ENCODE peak calls at places on chromosomes 12 and 14, in six cellular contexts. V is Daoy, R is heart left ventricle, D is RPMI7951, S is T-cell, G is LoVo. J is an unnamed sample.
A peak's percentile ranks its signal among the peaks of the same experiment; 100 is the strongest.

GRCh38 chr14:84323450-84323849 is 1206.5 kb upstream of the FLRT2 start:
- DNase-seq in V (no peak), R (no peak), D (no peak), S (no peak), G (no peak), J (no peak)

GRCh38 chr12:45789025-45789424 is 59.5 kb downstream of the ARID2 start:
- DNase-seq in V (peak; percentile 5), R (no peak), D (peak; percentile 7), S (no peak), G (no peak), J (peak; percentile 29)

GRCh38 chr14:90521930-90522483 is 125.2 kb downstream of the CALM1 start:
- DNase-seq in V (no peak), R (peak; percentile 26), D (no peak), S (no peak), G (no peak), J (no peak)

GRCh38 chr12:68792952-68793351 is 15.0 kb upstream of the MDM2 start:
- DNase-seq in V (peak; percentile 56), R (no peak), D (peak; percentile 50), S (no peak), G (peak; percentile 38), J (peak; percentile 81)

GRCh38 chr14:68195126-68195525 is 375.5 kb downstream of the RAD51B start:
- DNase-seq in V (no peak), R (no peak), D (no peak), S (no peak), G (peak; percentile 54), J (no peak)

GRCh38 chr12:123829561-123829960 is 67.5 kb downstream of the DNAH10 start:
- DNase-seq in V (peak; percentile 20), R (no peak), D (no peak), S (no peak), G (no peak), J (no peak)

GRCh38 chr14:24837280-24838046 is 203.5 kb upstream of the GZMB start:
- DNase-seq in V (peak; percentile 42), R (no peak), D (peak; percentile 16), S (no peak), G (no peak), J (no peak)

GRCh38 chr12:123034865-123035264 is 54.4 kb downstream of the ARL6IP4 start:
- DNase-seq in V (peak; percentile 78), R (no peak), D (peak; percentile 49), S (no peak), G (no peak), J (peak; percentile 63)

GRCh38 chr12:105555556-105555973 is 225.1 kb downstream of the C12orf75 start:
- DNase-seq in V (peak; percentile 21), R (no peak), D (peak; percentile 46), S (no peak), G (peak; percentile 19), J (no peak)

GRCh38 chr12:97127061-97127460 is 220.0 kb downstream of the NEDD1 start:
- DNase-seq in V (no peak), R (no peak), D (no peak), S (no peak), G (no peak), J (no peak)

GRCh38 chr14:60311417-60311816 is 62.4 kb downstream of the PPM1A start:
- DNase-seq in V (peak; percentile 58), R (no peak), D (peak; percentile 48), S (no peak), G (no peak), J (no peak)

GRCh38 chr12:124968656-124969055 is 20.3 kb downstream of the DHX37 start:
- DNase-seq in V (no peak), R (no peak), D (no peak), S (no peak), G (no peak), J (no peak)

GRCh38 chr12:115583591-115583990 is 693.9 kb downstream of the MED13L start:
- DNase-seq in V (no peak), R (no peak), D (no peak), S (no peak), G (no peak), J (no peak)

GRCh38 chr12:111773801-111774551 is 7.2 kb downstream of the ALDH2 start:
- DNase-seq in V (peak; percentile 91), R (peak; percentile 53), D (peak; percentile 81), S (no peak), G (peak; percentile 81), J (no peak)

GRCh38 chr12:45051490-45052105 is 699 bp upstream of the DBX2 start:
- DNase-seq in V (no peak), R (no peak), D (peak; percentile 27), S (no peak), G (no peak), J (no peak)

GRCh38 chr12:96219700-96220206 is 25.6 kb downstream of the ELK3 start:
- DNase-seq in V (peak; percentile 99), R (no peak), D (peak; percentile 96), S (no peak), G (peak; percentile 98), J (peak; percentile 98)

GRCh38 chr12:126891789-126892188 is 1375.2 kb upstream of the TMEM132C start:
- DNase-seq in V (peak; percentile 27), R (no peak), D (no peak), S (no peak), G (no peak), J (peak; percentile 13)